ENCODE peak calls at places on chromosomes 11 and 22, in ten cellular contexts. Y, Z, P, T, X, N, L, Q, I and U are unnamed samples.

GRCh38 chr11:11163256-11163655 is 189.8 kb downstream of the CSNK2A3 start:
- DNase-seq in I (no peak), T (no peak), Q (no peak), L (no peak), Z (peak), P (peak), Y (no peak), N (peak), X (no peak), U (no peak)

GRCh38 chr11:122981388-122982264 is at the start of gene BSX:
- DNase-seq in Y (peak), X (no peak), N (peak), I (no peak), Z (peak), P (peak), Q (no peak), T (no peak), L (peak), U (peak)

GRCh38 chr11:83456075-83456474 is 169.9 kb upstream of the CCDC90B start:
- DNase-seq in X (no peak), P (no peak), N (no peak), Y (no peak), T (no peak), Z (no peak), L (no peak), Q (no peak), I (no peak), U (peak)

GRCh38 chr11:10622957-10623787 is 54.7 kb upstream of the LYVE1 start:
- DNase-seq in Q (no peak), N (no peak), P (no peak), L (no peak), T (no peak), Y (no peak), I (peak), X (no peak), Z (no peak), U (no peak)

GRCh38 chr11:58433638-58434203 is 5.8 kb upstream of the OR5B2 start:
- DNase-seq in Q (no peak), N (no peak), T (no peak), L (no peak), X (no peak), Y (no peak), P (no peak), I (no peak), Z (no peak), U (no peak)

GRCh38 chr11:82858556-82859091 is 41.6 kb downstream of the PRCP start:
- DNase-seq in Z (peak), Y (peak), T (peak), P (peak), I (no peak), Q (peak), L (no peak), X (no peak), N (peak), U (no peak)

GRCh38 chr22:41339823-41340222 is 38.5 kb downstream of the ZC3H7B start:
- DNase-seq in L (no peak), T (no peak), Y (no peak), N (no peak), Q (no peak), Z (no peak), X (no peak), I (no peak), P (no peak), U (no peak)

GRCh38 chr11:130868087-130868486 is 48.2 kb downstream of the SNX19 start:
- DNase-seq in I (no peak), Y (no peak), Z (no peak), T (no peak), L (no peak), Q (no peak), X (no peak), P (no peak), N (no peak), U (no peak)

GRCh38 chr11:64553554-64554201 is 37.3 kb upstream of the SLC22A12 start:
- DNase-seq in L (peak), T (no peak), Z (peak), N (peak), X (peak), Q (no peak), I (peak), P (peak), Y (peak), U (peak)

GRCh38 chr11:43833657-43834073 is 47.0 kb upstream of the ALKBH3 start:
- DNase-seq in Q (peak), I (no peak), X (no peak), Y (peak), Z (peak), P (peak), N (peak), L (no peak), T (peak), U (no peak)

GRCh38 chr11:66126808-66127555 is 56.9 kb downstream of the PACS1 start:
- DNase-seq in Z (no peak), Q (no peak), X (peak), P (peak), Y (peak), T (no peak), I (peak), N (peak), L (no peak), U (no peak)

GRCh38 chr11:57744386-57744785 is 3.1 kb downstream of the SELENOH start:
- DNase-seq in T (no peak), I (no peak), Z (no peak), Q (no peak), P (no peak), Y (no peak), X (no peak), N (no peak), L (no peak), U (no peak)

GRCh38 chr11:70788247-70789022 is 390.1 kb downstream of the CTTN start:
- DNase-seq in L (no peak), T (peak), P (peak), X (no peak), I (no peak), Q (peak), Z (peak), Y (peak), N (peak), U (no peak)

GRCh38 chr11:9799901-9800300 is 136.0 kb downstream of the SWAP70 start:
- DNase-seq in X (no peak), Z (no peak), T (no peak), Y (peak), Q (no peak), L (no peak), P (no peak), I (no peak), N (no peak), U (no peak)

GRCh38 chr11:116958246-116958645 is 120.8 kb upstream of the APOA1 start:
- DNase-seq in Y (no peak), P (no peak), T (no peak), L (no peak), Q (no peak), N (peak), Z (no peak), I (no peak), X (no peak), U (no peak)

GRCh38 chr11:75352417-75353206 is 1.2 kb upstream of the ARRB1 start:
- DNase-seq in I (peak), Y (no peak), Q (no peak), Z (no peak), T (no peak), L (peak), N (no peak), P (no peak), X (no peak), U (no peak)

GRCh38 chr11:75351541-75352416 is at the start of gene ARRB1:
- DNase-seq in L (peak), Q (no peak), Z (peak), I (peak), Y (peak), X (peak), P (peak), N (peak), T (no peak), U (peak)

GRCh38 chr11:75350122-75350742 is 1.2 kb downstream of the ARRB1 start:
- DNase-seq in N (no peak), L (no peak), Q (no peak), T (no peak), I (no peak), P (no peak), X (no peak), Z (no peak), Y (no peak), U (no peak)

GRCh38 chr11:75349540-75350116 is 1.8 kb downstream of the ARRB1 start:
- DNase-seq in Q (no peak), L (no peak), N (no peak), X (no peak), Y (no peak), I (peak), Z (no peak), T (no peak), P (no peak), U (no peak)

DNA sequence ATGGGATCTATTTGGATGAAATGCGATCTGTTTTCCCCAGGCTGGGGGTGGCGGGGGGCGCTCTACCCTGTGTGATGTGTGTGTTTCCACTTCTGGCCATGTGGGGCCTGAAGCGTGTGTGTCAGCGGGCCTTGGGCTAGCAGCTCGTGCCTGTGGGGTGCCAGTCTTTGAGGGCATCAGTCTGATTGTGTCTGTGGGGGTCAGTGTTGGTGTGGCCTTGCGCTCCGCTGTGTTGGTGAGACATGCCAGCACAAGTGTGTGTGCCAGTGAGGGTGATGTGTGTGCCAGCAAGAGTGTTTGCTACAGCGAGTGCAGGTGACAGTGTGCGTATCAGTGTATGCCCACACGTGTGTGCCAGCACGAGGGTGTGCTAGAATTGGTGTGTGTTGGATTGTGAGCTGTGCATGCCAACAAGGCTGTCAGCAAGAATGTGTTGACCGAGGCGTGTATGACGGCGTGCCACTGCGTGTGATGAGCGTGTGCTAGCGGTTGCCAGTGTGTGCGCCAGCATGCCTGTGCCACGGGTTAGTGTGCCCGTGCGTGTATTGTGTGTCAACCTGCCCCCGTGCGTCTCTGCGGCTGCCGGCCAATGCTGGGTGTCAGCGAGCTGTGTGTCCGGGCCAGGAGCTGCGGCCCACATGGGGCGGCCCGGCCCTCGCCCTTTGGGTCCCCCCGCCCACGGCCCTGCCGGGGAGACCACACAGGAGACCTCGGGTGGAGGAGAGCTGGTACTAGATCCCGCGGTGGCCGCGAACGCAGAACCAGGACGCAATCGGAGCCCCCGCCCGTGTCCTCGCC is 519 bp downstream of the ARRB1 start:
- DNase-seq in I (peak), P (no peak), L (no peak), Y (no peak), Z (no peak), T (no peak), X (peak), Q (no peak), N (peak), U (no peak)
- TF ChIP-seq CTCF in I (no peak), P (peak), L (no peak), Y (no peak), Z (no peak), T (no peak), X (no peak), Q (no peak), N (no peak), U (peak)

GRCh38 chr22:37254867-37255233 is 10.8 kb upstream of the RAC2 start:
- DNase-seq in N (peak), Z (no peak), T (no peak), I (no peak), P (peak), L (no peak), X (no peak), Y (peak), Q (no peak), U (no peak)

GRCh38 chr22:37256075-37256726 is 12.1 kb upstream of the RAC2 start:
- DNase-seq in X (no peak), Y (no peak), P (no peak), N (no peak), I (no peak), Q (no peak), Z (no peak), L (no peak), T (no peak), U (no peak)

GRCh38 chr22:37254206-37254866 is 10.3 kb upstream of the RAC2 start:
- DNase-seq in T (peak), Q (no peak), N (peak), I (no peak), Z (peak), Y (peak), P (peak), X (no peak), L (no peak), U (no peak)

GRCh38 chr22:37255558-37256006 is 11.5 kb upstream of the RAC2 start:
- DNase-seq in P (no peak), Q (no peak), I (no peak), N (no peak), Y (no peak), Z (no peak), T (no peak), X (no peak), L (no peak), U (no peak)

DNA sequence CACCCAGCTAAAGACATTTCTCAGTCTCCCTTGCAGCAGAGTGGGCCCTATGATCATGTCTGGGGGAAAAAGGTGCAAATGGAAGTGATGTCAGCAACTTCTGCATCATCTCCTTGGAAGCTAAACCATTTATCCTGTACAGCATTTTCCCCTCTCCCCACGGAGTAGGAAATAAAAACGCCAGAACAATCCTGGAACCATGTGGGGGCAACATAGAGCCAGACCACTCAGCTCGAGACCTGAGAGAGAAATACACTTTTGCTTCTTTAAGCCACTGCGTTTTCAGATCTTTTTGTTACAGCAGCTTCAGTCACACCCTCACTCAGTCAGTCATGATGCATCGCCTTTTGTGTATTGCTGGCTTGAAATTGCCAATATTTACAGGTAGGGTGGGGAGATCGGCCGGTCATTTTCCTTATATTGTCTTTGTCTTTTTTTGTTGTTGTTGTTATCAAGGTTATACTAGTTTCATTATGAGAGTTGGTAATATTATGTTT is 9.1 kb upstream of the RAC2 start:
- DNase-seq in N (no peak), Z (no peak), L (no peak), X (no peak), I (no peak), T (no peak), Q (no peak), Y (no peak), P (no peak), U (no peak)
- TF ChIP-seq CTCF in N (no peak), Z (no peak), L (no peak), X (no peak), I (no peak), T (no peak), Q (no peak), Y (no peak), P (peak), U (peak)

GRCh38 chr11:62496676-62497075 is 49.9 kb downstream of the AHNAK start:
- DNase-seq in Y (no peak), I (no peak), Z (no peak), P (no peak), Q (no peak), N (no peak), T (no peak), X (no peak), L (no peak), U (no peak)

GRCh38 chr11:62498492-62499286 is 47.9 kb downstream of the AHNAK start:
- DNase-seq in P (no peak), T (no peak), Q (no peak), N (no peak), L (no peak), Y (no peak), Z (no peak), I (no peak), X (no peak), U (no peak)

GRCh38 chr11:62500066-62501035 is 46.3 kb downstream of the AHNAK start:
- DNase-seq in I (no peak), T (peak), Q (no peak), Y (no peak), P (no peak), N (no peak), L (no peak), Z (no peak), X (no peak), U (no peak)

GRCh38 chr11:62494246-62494645 is 52.4 kb downstream of the AHNAK start:
- DNase-seq in T (no peak), P (no peak), Q (no peak), Y (no peak), X (no peak), Z (no peak), I (no peak), N (no peak), L (no peak), U (no peak)

GRCh38 chr11:62497132-62497915 is 49.3 kb downstream of the AHNAK start:
- DNase-seq in I (peak), Z (peak), P (peak), T (peak), N (peak), L (no peak), X (no peak), Y (peak), Q (no peak), U (no peak)
- TF ChIP-seq CTCF in I (peak), Z (peak), P (peak), T (peak), N (peak), L (peak), X (peak), Y (peak), Q (peak), U (no peak)

GRCh38 chr11:127027000-127027399 is 26.4 kb upstream of the KIRREL3 start:
- DNase-seq in N (no peak), Q (no peak), I (no peak), L (no peak), Z (no peak), Y (no peak), X (no peak), P (no peak), T (no peak), U (no peak)
- TF ChIP-seq CTCF in N (no peak), Q (no peak), I (no peak), L (no peak), Z (no peak), Y (no peak), X (no peak), P (no peak), T (no peak), U (no peak)

DNA sequence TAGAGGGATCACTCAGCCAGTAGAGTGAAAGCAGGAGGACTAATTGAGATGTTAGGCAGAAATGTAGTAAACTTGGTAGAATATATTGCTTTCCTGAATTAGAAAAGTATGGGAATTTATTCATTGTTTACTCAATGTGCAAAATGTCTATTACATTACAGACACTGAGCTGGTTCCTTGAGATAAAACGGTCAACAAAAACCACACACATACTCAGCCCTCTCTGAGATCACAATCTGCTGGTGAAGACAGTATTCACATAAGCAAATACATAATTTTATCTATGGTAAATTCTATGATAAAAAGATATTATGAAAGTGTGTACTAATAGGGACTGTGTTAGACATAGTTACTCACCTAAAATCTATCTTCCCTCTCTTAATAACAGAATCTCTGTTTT is 833.5 kb downstream of the KCNA4 start:
- DNase-seq in Q (no peak), I (no peak), P (no peak), N (peak), Z (no peak), L (no peak), X (no peak), T (no peak), Y (no peak), U (no peak)
- TF ChIP-seq CTCF in Q (no peak), I (no peak), P (no peak), N (no peak), Z (no peak), L (no peak), X (no peak), T (no peak), Y (no peak), U (no peak)

DNA sequence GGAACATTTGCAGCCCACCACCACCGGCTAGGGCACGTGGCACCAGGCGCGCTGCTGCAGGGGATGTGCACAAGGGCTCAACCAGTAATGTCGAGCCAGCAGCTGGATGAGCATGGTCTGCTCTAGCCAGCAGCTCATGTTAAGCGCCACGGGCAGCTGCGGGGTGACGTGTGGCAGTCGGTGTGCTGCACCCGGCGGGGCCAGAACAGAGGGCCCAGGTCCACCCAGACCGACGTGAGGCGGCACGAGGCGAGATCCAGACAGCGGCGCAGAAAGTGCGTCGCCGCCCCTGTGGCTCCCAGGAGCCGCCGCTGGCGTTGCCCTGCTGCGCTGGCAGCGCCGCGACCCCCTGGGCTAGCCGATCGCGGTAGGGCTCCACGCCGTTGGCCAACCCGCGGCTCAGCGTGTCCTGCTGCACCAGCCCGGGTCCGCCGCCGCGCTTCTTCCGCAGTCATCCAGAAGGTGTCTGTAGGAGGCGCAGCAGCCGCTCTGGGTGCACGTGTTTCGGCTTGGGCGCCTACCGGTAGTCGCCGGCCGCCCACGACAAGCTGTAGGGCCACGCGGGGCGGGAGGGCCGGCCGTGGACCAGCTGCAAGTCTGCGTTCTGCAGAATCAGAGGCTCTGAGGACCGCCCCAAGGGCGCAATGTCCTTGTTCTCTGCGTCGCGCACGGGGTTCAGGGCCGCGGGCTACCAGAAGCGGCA is 4.6 kb upstream of the GALR3 start:
- DNase-seq in N (peak), Z (no peak), L (peak), Y (peak), P (peak), Q (no peak), T (no peak), I (peak), X (peak), U (peak)
- TF ChIP-seq CTCF in N (peak), Z (no peak), L (peak), Y (peak), P (peak), Q (peak), T (no peak), I (peak), X (peak), U (peak)

GRCh38 chr22:24555496-24556253 is at the start of gene SNRPD3:
- DNase-seq in X (peak), N (peak), L (peak), Y (peak), Z (peak), I (peak), T (peak), Q (peak), P (peak), U (peak)
- TF ChIP-seq CTCF in X (peak), N (peak), L (no peak), Y (peak), Z (no peak), I (peak), T (no peak), Q (no peak), P (no peak), U (no peak)

GRCh38 chr11:100682247-100682969 is 4.7 kb upstream of the ARHGAP42 start:
- DNase-seq in L (no peak), Q (no peak), Z (peak), I (no peak), N (peak), P (peak), T (no peak), Y (peak), X (no peak), U (no peak)
- TF ChIP-seq CTCF in L (peak), Q (peak), Z (peak), I (peak), N (peak), P (peak), T (peak), Y (peak), X (peak), U (peak)